ENCODE peak calls at places on chromosomes 1 and 21, in eight cellular contexts. R is ovary, W is tibial artery, P is right cardiac atrium, N is left ventricle myocardium inferior, Z is heart right ventricle, X is Panc1, V is IMR-90. L is an unnamed sample. For H3K9me3 and H3K4me1, the result is how much of the 10 kb centered on the place peaks cover.

GRCh38 chr1:111570781-111571181 is 48.8 kb upstream of the RAP1A start:
- DNase-seq in N (no peak), P (no peak), Z (no peak), X (no peak), V (peak), R (no peak), W (no peak), L (peak)

GRCh38 chr1:147168626-147169058 is 3.6 kb downstream of the PRKAB2 start:
- DNase-seq in Z (no peak), V (peak), W (no peak), R (no peak), P (no peak), X (no peak), N (no peak), L (no peak)

GRCh38 chr1:198449727-198450433 is 90.6 kb downstream of the ATP6V1G3 start:
- DNase-seq in R (no peak), X (no peak), N (no peak), V (peak), Z (no peak), W (no peak), P (no peak), L (no peak)

GRCh38 chr1:84836145-84836544 is 56.9 kb downstream of the LPAR3 start:
- DNase-seq in R (no peak), P (no peak), N (no peak), Z (no peak), W (no peak), X (no peak), V (no peak), L (no peak)

GRCh38 chr1:200960236-200960947 is 63.1 kb downstream of the KIF21B start:
- DNase-seq in Z (no peak), P (no peak), R (no peak), V (no peak), X (no peak), N (no peak), W (no peak), L (no peak)

GRCh38 chr1:41615316-41615715 is 130.8 kb upstream of the EDN2 start:
- DNase-seq in Z (no peak), X (no peak), R (no peak), P (no peak), V (no peak), W (no peak), N (no peak), L (no peak)

GRCh38 chr1:241902376-241903067 is 54.5 kb downstream of the EXO1 start:
- DNase-seq in Z (peak), W (no peak), X (no peak), V (peak), R (no peak), N (no peak), P (no peak), L (no peak)

GRCh38 chr1:216910081-216910840 is 187.0 kb upstream of the ESRRG start:
- DNase-seq in Z (no peak), W (no peak), V (peak), P (no peak), X (no peak), R (no peak), N (no peak), L (no peak)

GRCh38 chr1:167893798-167894197 is 20.1 kb downstream of the ADCY10 start:
- DNase-seq in R (no peak), N (no peak), Z (no peak), W (no peak), P (no peak), V (no peak), X (no peak), L (no peak)

GRCh38 chr21:38742580-38743260 is 63.0 kb upstream of the ETS2 start:
- DNase-seq in R (no peak), V (no peak), Z (no peak), X (no peak), P (no peak), N (no peak), W (no peak), L (no peak)

GRCh38 chr1:53541761-53542550 is 82.8 kb downstream of the DMRTB1 start:
- DNase-seq in P (peak), Z (no peak), V (peak), R (no peak), W (peak), N (no peak), X (no peak), L (no peak)

GRCh38 chr21:16419188-16419874 is 689.5 kb downstream of the USP25 start:
- DNase-seq in V (peak), R (peak), Z (peak), W (peak), N (peak), P (peak), X (no peak), L (peak)

GRCh38 chr1:170318141-170318540 is 172.4 kb downstream of the NTMT2 start:
- DNase-seq in Z (no peak), P (no peak), X (no peak), V (peak), R (no peak), W (no peak), N (no peak), L (no peak)

GRCh38 chr1:218339267-218339831 is 5.8 kb upstream of the TGFB2 start:
- DNase-seq in V (peak), R (no peak), Z (no peak), P (no peak), X (no peak), N (no peak), W (no peak), L (no peak)

GRCh38 chr1:214549604-214550338 is 1.6 kb downstream of the PTPN14 start:
- DNase-seq in Z (no peak), R (no peak), N (no peak), W (no peak), X (no peak), V (peak), P (no peak), L (no peak)

DNA sequence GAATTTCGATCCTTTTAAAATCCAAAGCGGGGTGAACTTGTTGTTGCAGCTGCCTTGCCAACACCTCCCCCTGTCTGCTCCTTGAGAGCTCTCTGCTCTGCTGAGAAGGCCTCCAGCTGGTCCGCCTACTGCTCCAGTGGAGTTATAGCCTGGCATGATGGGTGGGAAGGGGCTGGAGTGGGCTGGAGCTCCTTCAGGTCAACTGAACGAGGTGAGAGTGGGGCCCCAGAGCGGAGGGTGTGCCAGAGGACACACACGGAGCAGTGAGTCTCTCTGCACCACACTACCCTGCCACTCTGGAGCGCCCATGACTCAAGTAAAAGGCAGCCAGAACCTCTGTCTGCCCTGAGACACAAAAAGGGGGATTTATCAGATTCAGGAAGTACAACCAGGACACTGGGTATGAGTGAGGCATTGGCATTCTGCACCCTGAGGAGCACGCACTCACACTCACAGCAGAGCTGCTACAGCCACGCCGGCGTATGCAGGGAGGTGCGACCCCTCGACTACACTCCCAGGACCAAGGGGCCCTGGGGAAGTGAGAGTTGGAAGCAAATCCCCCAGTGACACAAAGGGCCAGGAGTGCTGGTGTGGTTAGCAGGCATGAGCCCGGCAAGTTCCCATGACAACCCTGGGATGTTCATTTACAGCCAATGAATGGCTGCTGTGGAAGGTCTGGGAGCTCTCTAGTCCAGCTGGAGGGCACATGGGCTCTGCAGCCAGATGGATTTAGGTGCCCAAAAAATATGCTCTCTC is 28.0 kb upstream of the EVA1B start:
- DNase-seq in V (peak), Z (no peak), N (no peak), P (peak), R (no peak), X (no peak), W (no peak), L (no peak)
- H3K4me3 ChIP-seq in V (no peak), Z (no peak), N (no peak), P (no peak), R (no peak), X (no peak), W (peak), L (no peak)

DNA sequence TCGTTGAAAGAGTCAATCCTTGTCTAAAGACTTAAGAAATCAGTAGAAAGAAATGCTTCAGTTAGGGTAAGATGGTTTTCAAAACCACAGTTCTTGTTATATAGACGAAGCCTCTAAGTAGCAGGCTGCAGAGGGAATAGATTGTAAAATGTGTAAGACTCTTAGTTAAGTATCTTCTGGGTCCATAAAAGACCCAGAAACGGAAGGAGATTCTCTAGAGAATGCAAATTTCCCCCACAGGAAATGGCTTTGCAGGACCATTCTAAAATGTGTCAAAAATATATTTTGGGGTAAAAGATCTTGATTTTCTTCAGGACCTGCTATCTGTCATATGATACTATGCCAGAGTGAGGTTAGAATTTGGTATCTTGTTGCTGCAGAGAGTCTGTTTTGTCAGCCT is 13.4 kb downstream of the OR2T1 start:
- DNase-seq in R (no peak), P (no peak), X (no peak), V (no peak), W (no peak), N (no peak), Z (no peak), L (no peak)
- H3K9me3 ChIP-seq in R (under half), P (under half), X (under half), V (under half), W (under half), N (under half), Z (under half), L (under half)

GRCh38 chr1:43981135-43981491 is 2.1 kb downstream of the B4GALT2 start:
- DNase-seq in R (no peak), X (no peak), N (no peak), V (no peak), P (peak), W (no peak), Z (no peak), L (no peak)

GRCh38 chr1:43980255-43981134 is 1.5 kb downstream of the B4GALT2 start:
- DNase-seq in X (no peak), V (peak), N (no peak), P (peak), W (no peak), R (no peak), Z (no peak), L (no peak)

GRCh38 chr1:43979261-43979527 is 184 bp downstream of the B4GALT2 start:
- DNase-seq in N (no peak), W (no peak), X (no peak), V (no peak), Z (no peak), P (no peak), R (no peak), L (no peak)

GRCh38 chr1:43978551-43979260 is at the start of gene B4GALT2:
- DNase-seq in R (peak), P (peak), V (no peak), W (no peak), Z (no peak), X (no peak), N (peak), L (no peak)

DNA sequence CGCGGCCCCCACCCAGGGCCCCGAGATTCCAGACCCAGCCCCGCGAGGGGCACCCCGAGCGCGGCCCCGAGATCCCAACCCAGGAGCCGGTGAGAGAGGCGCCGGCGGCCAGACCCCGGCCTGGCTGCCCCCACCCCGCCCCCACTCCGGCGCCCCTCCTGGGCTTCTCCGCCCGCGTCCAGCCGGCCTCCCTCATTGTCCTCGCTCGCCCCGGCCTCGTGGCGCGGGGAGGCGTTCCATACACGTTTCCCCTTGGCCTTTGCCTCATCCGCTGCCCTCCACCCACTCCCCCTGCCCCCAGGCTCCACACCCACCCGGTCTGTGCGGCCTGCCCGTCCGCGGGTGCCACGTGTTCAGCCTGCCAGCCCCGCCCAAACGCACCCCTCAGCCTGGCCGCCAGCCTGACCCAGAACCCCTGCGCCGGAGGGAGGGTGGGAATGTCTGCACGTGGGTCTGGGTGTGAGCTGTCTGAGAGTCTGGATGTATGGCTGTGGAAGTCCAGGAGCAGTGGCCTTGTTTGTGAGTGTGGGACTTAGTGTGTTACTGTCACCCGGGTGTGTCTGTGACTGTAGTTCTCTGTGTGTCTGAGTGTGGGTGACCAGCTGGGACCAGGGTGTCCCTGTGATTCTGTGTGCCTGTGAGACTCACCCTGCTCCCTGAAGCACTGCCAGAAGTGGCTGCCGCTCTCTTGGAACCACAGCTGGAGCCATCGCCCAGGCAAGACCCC is 681 bp downstream of the B4GALT2 start:
- DNase-seq in N (peak), P (peak), X (no peak), V (peak), W (peak), Z (peak), R (peak), L (no peak)
- H3K4me1 ChIP-seq in N (half or more), P (under half), X (under half), V (under half), W (under half), Z (under half), R (under half), L (under half)

GRCh38 chr1:19203440-19203839 is 6.6 kb downstream of the UBR4 start:
- DNase-seq in W (no peak), Z (peak), X (peak), N (no peak), P (no peak), R (no peak), V (peak), L (no peak)
- H3K4me3 ChIP-seq in W (no peak), Z (no peak), X (no peak), N (no peak), P (no peak), R (no peak), V (no peak), L (no peak)

GRCh38 chr1:152388889-152389288 is 25.2 kb downstream of the CRNN start:
- DNase-seq in W (no peak), N (no peak), P (no peak), R (no peak), V (no peak), Z (no peak), X (no peak), L (no peak)
- H3K9me3 ChIP-seq in W (under half), N (under half), P (under half), R (under half), V (under half), Z (under half), X (under half), L (under half)

DNA sequence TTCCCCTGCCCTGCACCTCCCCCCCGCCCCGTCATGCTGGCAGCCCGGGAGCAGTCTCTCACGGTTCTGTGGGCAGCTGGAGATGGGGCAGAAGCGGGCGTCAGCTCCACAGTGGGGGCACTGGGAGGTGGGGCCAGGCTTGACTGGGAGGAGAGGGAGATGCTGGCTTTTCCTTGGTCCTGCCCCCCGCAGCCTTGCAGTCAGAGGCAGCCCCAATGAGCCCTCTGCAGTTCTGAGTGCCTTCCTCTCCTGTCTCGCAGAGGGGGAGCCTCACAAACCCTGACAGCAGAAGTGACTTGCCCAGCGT is 21.7 kb downstream of the ARHGEF10L start:
- DNase-seq in V (no peak), P (no peak), Z (no peak), X (no peak), N (no peak), R (no peak), W (peak), L (peak)
- H3K4me1 ChIP-seq in V (under half), P (under half), Z (under half), X (under half), N (half or more), R (under half), W (half or more), L (half or more)

GRCh38 chr1:149849947-149850360 is 49.4 kb upstream of the BOLA1 start:
- DNase-seq in R (no peak), V (no peak), X (no peak), P (no peak), Z (peak), N (no peak), W (no peak), L (no peak)
- H3K4me3 ChIP-seq in R (peak), V (peak), X (peak), P (peak), Z (peak), N (peak), W (peak), L (peak)

GRCh38 chr21:7917729-7918128 is 2603.7 kb upstream of the TPTE start:
- DNase-seq in W (no peak), X (no peak), Z (no peak), R (no peak), V (peak), N (no peak), P (no peak), L (no peak)
- H3K9me3 ChIP-seq in W (under half), X (under half), Z (under half), R (under half), V (under half), N (under half), P (under half), L (half or more)

L was measured in ascending aorta.